ENCODE peak calls at places on chromosomes 6 and 20, in five cellular contexts. One of them, this sample, is unnamed.

GRCh38 chr20:57465943-57466342 is 59.0 kb downstream of the CTCFL start:
- DNase-seq in NAMALWA: no peak
- DNase-seq in Calu3: no peak
- DNase-seq in nucleus accumbens: no peak
- DNase-seq in GM04503: no peak
- DNase-seq in this sample: no peak

GRCh38 chr20:11018668-11019170 is 344.9 kb upstream of the JAG1 start:
- DNase-seq in NAMALWA: no peak
- DNase-seq in Calu3: no peak
- DNase-seq in nucleus accumbens: no peak
- DNase-seq in GM04503: no peak
- DNase-seq in this sample: no peak

GRCh38 chr20:46349742-46350056 is 41.4 kb upstream of the CDH22 start:
- DNase-seq in NAMALWA: peak
- DNase-seq in Calu3: no peak
- DNase-seq in nucleus accumbens: no peak
- DNase-seq in GM04503: no peak
- DNase-seq in this sample: no peak

GRCh38 chr20:62350098-62350628 is 16.9 kb downstream of the LAMA5 start:
- DNase-seq in NAMALWA: no peak
- DNase-seq in Calu3: peak
- DNase-seq in nucleus accumbens: no peak
- DNase-seq in GM04503: no peak
- DNase-seq in this sample: no peak

GRCh38 chr20:8248051-8248450 is 116.0 kb downstream of the PLCB1 start:
- DNase-seq in NAMALWA: no peak
- DNase-seq in Calu3: no peak
- DNase-seq in nucleus accumbens: no peak
- DNase-seq in GM04503: no peak
- DNase-seq in this sample: no peak

GRCh38 chr6:10413850-10414765 is 766 bp downstream of the TFAP2A start:
- DNase-seq in NAMALWA: no peak
- DNase-seq in Calu3: peak
- DNase-seq in nucleus accumbens: no peak
- DNase-seq in GM04503: no peak
- DNase-seq in this sample: no peak

GRCh38 chr6:30386166-30386565 is 41.2 kb downstream of the RPP21 start:
- DNase-seq in NAMALWA: no peak
- DNase-seq in Calu3: no peak
- DNase-seq in nucleus accumbens: no peak
- DNase-seq in GM04503: no peak
- DNase-seq in this sample: no peak

GRCh38 chr20:63060057-63060991 is 53.6 kb upstream of the BHLHE23 start:
- DNase-seq in NAMALWA: no peak
- DNase-seq in Calu3: no peak
- DNase-seq in nucleus accumbens: no peak
- DNase-seq in GM04503: peak
- DNase-seq in this sample: no peak

GRCh38 chr6:17710331-17710730 is 3.6 kb upstream of the NUP153 start:
- DNase-seq in NAMALWA: no peak
- DNase-seq in Calu3: no peak
- DNase-seq in nucleus accumbens: no peak
- DNase-seq in GM04503: no peak
- DNase-seq in this sample: no peak

GRCh38 chr6:80182291-80182690 is 75.8 kb downstream of the BCKDHB start:
- DNase-seq in NAMALWA: no peak
- DNase-seq in Calu3: no peak
- DNase-seq in nucleus accumbens: no peak
- DNase-seq in GM04503: no peak
- DNase-seq in this sample: peak

GRCh38 chr6:158046201-158047119 is 64.8 kb downstream of the SYNJ2 start:
- DNase-seq in NAMALWA: no peak
- DNase-seq in Calu3: no peak
- DNase-seq in nucleus accumbens: no peak
- DNase-seq in GM04503: no peak
- DNase-seq in this sample: no peak